ENCODE peak calls at places on chromosomes 1 and 21, in ten cellular contexts. O is AG04450; I is BJ; B is mesothelial cell of epicardium; V is RWPE1; U is RWPE2; C is CD8-positive, alpha-beta T cell; E is fibroblast of mammary gland; Y is nephron progenitor cell; K is cardiac fibroblast. G is an unnamed sample.
A peak's percentile ranks its signal among the peaks of the same experiment; 100 is the strongest.

GRCh38 chr1:3942416-3943122 is 42.5 kb upstream of the C1orf174 start:
- DNase-seq in C (no peak), U (no peak), V (no peak), I (no peak), E (no peak), K (no peak), B (no peak), O (no peak), Y (no peak), G (no peak)

GRCh38 chr1:218299416-218299815 is 14.3 kb downstream of the RRP15 start:
- DNase-seq in E (peak; percentile 73), V (peak; percentile 20), C (no peak), K (peak; percentile 75), Y (no peak), U (no peak), B (no peak), I (peak; percentile 17), O (peak; percentile 51), G (peak; percentile 30)

GRCh38 chr1:192445849-192446489 is 129.2 kb downstream of the RGS21 start:
- DNase-seq in V (peak; percentile 18), Y (peak; percentile 61), K (peak; percentile 66), U (no peak), C (peak; percentile 36), I (no peak), E (peak; percentile 63), O (peak; percentile 29), B (peak; percentile 30), G (peak; percentile 64)

GRCh38 chr1:110677526-110677925 is 2.8 kb upstream of the KCNA3 start:
- DNase-seq in C (no peak), B (no peak), U (no peak), I (no peak), E (no peak), Y (no peak), O (no peak), K (no peak), V (no peak), G (no peak)

GRCh38 chr1:206503591-206504362 is 3.6 kb upstream of the RASSF5 start:
- DNase-seq in B (no peak), E (peak; percentile 100), K (peak; percentile 94), I (peak; percentile 88), O (peak; percentile 90), Y (no peak), C (peak; percentile 30), V (peak; percentile 93), U (no peak), G (peak; percentile 97)

GRCh38 chr1:222413436-222413835 is 134.5 kb downstream of the HHIPL2 start:
- DNase-seq in C (no peak), B (no peak), E (no peak), I (peak; percentile 48), O (no peak), V (no peak), U (no peak), K (no peak), Y (no peak), G (no peak)

GRCh38 chr1:243471754-243472725 is 216.2 kb downstream of the SDCCAG8 start:
- DNase-seq in I (no peak), E (peak; percentile 46), U (no peak), V (no peak), O (no peak), K (no peak), Y (no peak), C (no peak), B (no peak), G (no peak)

GRCh38 chr1:208204779-208205178 is 39.4 kb downstream of the PLXNA2 start:
- DNase-seq in I (no peak), K (no peak), O (no peak), B (no peak), V (no peak), Y (no peak), C (no peak), E (no peak), U (no peak), G (no peak)

GRCh38 chr1:164563821-164564251 is 4.9 kb downstream of the PBX1 start:
- DNase-seq in B (no peak), O (no peak), Y (no peak), I (no peak), U (no peak), C (no peak), E (peak; percentile 45), V (no peak), K (no peak), G (no peak)

GRCh38 chr1:16628361-16629111 is 15.2 kb upstream of the NBPF1 start:
- DNase-seq in Y (peak; percentile 16), B (no peak), I (no peak), O (no peak), C (peak; percentile 16), E (no peak), K (no peak), V (no peak), U (peak; percentile 79), G (no peak)

GRCh38 chr1:177809844-177810243 is 160.0 kb downstream of the SEC16B start:
- DNase-seq in B (no peak), Y (no peak), V (no peak), E (no peak), O (no peak), C (no peak), K (no peak), U (no peak), I (no peak), G (no peak)

GRCh38 chr1:43206721-43207228 is 34.6 kb downstream of the CFAP57 start:
- DNase-seq in I (peak; percentile 97), K (peak; percentile 96), Y (no peak), B (peak; percentile 71), V (peak; percentile 92), C (no peak), O (peak; percentile 93), U (peak; percentile 93), E (peak; percentile 64), G (peak; percentile 95)

GRCh38 chr21:27734146-27734545 is 767.3 kb upstream of the ADAMTS5 start:
- DNase-seq in C (no peak), I (peak; percentile 44), V (no peak), K (peak; percentile 81), B (no peak), U (no peak), Y (no peak), O (peak; percentile 49), E (peak; percentile 35), G (peak; percentile 82)

GRCh38 chr1:64691631-64692030 is 53.2 kb upstream of the RAVER2 start:
- DNase-seq in E (peak; percentile 52), O (no peak), U (no peak), K (peak; percentile 59), C (no peak), V (no peak), B (no peak), I (no peak), Y (no peak), G (peak; percentile 51)

GRCh38 chr21:42679319-42679981 is 26.0 kb downstream of the PDE9A start:
- DNase-seq in C (no peak), B (no peak), Y (no peak), V (no peak), U (no peak), E (no peak), O (no peak), K (no peak), I (no peak), G (no peak)
- TF ChIP-seq CTCF in C (no peak), B (no peak), Y (no peak), V (no peak), U (no peak), E (no peak), O (no peak), K (no peak), I (no peak), G (no peak)

GRCh38 chr1:6445062-6445763 is 20.6 kb downstream of the ESPN start:
- DNase-seq in Y (no peak), B (no peak), U (no peak), K (peak; percentile 50), C (peak; percentile 50), E (peak; percentile 26), V (no peak), O (no peak), I (no peak), G (no peak)
- TF ChIP-seq CTCF in Y (peak; percentile 56), B (peak; percentile 42), U (peak; percentile 43), K (peak; percentile 79), C (peak; percentile 23), E (peak; percentile 41), V (no peak), O (peak; percentile 64), I (peak; percentile 69), G (peak; percentile 72)

DNA sequence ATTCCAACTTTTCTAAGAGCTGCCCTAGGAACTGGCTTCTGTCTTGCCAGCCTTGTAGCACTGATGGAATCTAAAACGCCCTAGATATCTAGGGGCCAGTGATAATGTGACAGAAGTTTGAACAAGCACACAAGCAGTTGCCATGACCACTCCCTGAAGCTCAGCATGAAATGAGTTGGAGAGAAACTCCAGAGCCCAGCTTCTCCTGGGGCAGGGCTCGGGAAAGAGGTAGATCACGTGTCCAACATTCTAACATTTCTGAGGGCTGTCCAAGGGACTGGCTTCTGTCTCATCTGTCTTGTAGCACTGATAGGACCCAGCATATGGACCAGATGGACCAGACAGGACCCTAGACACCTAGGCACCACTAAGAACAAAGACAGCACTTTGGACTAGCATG is 37.9 kb downstream of the OMA1 start:
- DNase-seq in V (no peak), E (no peak), B (no peak), C (no peak), Y (no peak), K (peak; percentile 7), U (no peak), I (no peak), O (no peak), G (no peak)
- TF ChIP-seq CTCF in V (no peak), E (no peak), B (no peak), C (no peak), Y (no peak), K (no peak), U (no peak), I (no peak), O (no peak), G (no peak)

GRCh38 chr1:40648928-40649591 is 16.4 kb downstream of the RIMS3 start:
- DNase-seq in K (no peak), B (no peak), V (no peak), U (no peak), E (no peak), Y (no peak), I (no peak), O (no peak), C (no peak), G (no peak)

GRCh38 chr1:40649592-40649930 is 15.9 kb downstream of the RIMS3 start:
- DNase-seq in B (no peak), U (no peak), E (no peak), Y (no peak), O (no peak), C (no peak), V (no peak), I (no peak), K (no peak), G (no peak)

GRCh38 chr1:40651138-40651857 is 14.2 kb downstream of the RIMS3 start:
- DNase-seq in V (no peak), E (no peak), O (no peak), C (no peak), K (no peak), I (no peak), B (no peak), Y (no peak), U (no peak), G (no peak)

GRCh38 chr1:40652452-40652851 is 13.0 kb downstream of the RIMS3 start:
- DNase-seq in C (no peak), B (no peak), E (no peak), U (no peak), K (no peak), I (no peak), O (no peak), V (no peak), Y (no peak), G (no peak)

DNA sequence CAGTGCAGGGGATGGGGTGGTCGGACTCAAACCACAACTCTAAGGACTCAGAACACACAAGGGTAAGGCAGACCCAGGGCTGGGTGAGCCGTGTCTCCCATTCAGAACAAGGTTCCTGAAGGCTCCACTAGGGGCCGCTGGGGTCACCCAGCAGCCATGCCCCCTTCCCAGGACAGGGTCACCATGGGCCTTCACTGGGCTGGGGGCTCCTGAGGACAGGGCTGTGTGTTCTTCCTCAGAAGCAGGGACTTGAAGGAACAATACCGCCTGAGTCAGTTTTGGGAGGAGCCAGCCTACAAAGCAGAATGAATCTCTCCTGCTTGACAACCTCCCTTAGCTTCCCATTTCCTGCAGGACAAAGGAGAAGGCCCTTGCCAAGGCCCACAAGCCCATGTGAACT is 15.4 kb downstream of the RIMS3 start:
- DNase-seq in C (no peak), O (no peak), B (no peak), K (no peak), U (no peak), V (no peak), Y (peak; percentile 43), E (no peak), I (no peak), G (no peak)
- TF ChIP-seq CTCF in C (no peak), O (peak; percentile 30), B (no peak), K (peak; percentile 53), U (peak; percentile 16), V (no peak), Y (peak; percentile 47), E (peak; percentile 27), I (peak; percentile 25), G (peak; percentile 59)